ENCODE peak calls at places on chromosomes 3 and 15, in ten cellular contexts. W is retinal pigment epithelial cell; U is PC-3; O is fibroblast of lung; I is CD8-positive, alpha-beta T cell; J is mammary epithelial cell; G is progenitor cell of endocrine pancreas; L is H9; B is heart left ventricle; F is epithelial cell of esophagus. T is an unnamed sample.

GRCh38 chr3:58565621-58566397 is 11.4 kb downstream of the FAM107A start:
- DNase-seq in W (no peak), U (no peak), O (no peak), I (no peak), J (no peak), G (no peak), L (peak; percentile 82), B (no peak), F (no peak), T (no peak)

GRCh38 chr3:16759227-16759903 is 125.4 kb upstream of the PLCL2 start:
- DNase-seq in W (no peak), U (peak; percentile 73), O (no peak), I (no peak), J (peak; percentile 70), G (no peak), L (no peak), B (no peak), F (peak; percentile 83), T (no peak)

GRCh38 chr3:52973806-52974205 is 72.1 kb downstream of the SFMBT1 start:
- DNase-seq in W (no peak), U (no peak), O (peak; percentile 83), I (no peak), J (no peak), G (no peak), L (no peak), B (no peak), F (no peak), T (no peak)

GRCh38 chr15:75172168-75172841 is 29.4 kb upstream of the C15orf39 start:
- DNase-seq in W (no peak), U (peak; percentile 72), O (peak; percentile 13), I (no peak), J (no peak), G (no peak), L (no peak), B (no peak), F (no peak), T (no peak)

GRCh38 chr3:190811775-190812480 is 50.6 kb downstream of the GMNC start:
- DNase-seq in W (peak; percentile 20), U (peak; percentile 83), O (peak; percentile 44), I (no peak), J (peak; percentile 40), G (no peak), L (peak; percentile 56), B (no peak), F (peak; percentile 77), T (peak; percentile 57)

GRCh38 chr3:41200669-41201021 is 1.3 kb downstream of the CTNNB1 start:
- DNase-seq in W (no peak), U (peak; percentile 39), O (peak; percentile 80), I (no peak), J (peak; percentile 37), G (no peak), L (no peak), B (no peak), F (peak; percentile 43), T (peak; percentile 14)

GRCh38 chr15:41230650-41231533 is at the start of the genes CHP1 and EXD1:
- DNase-seq in W (peak; percentile 94), U (peak; percentile 97), O (peak; percentile 97), I (peak; percentile 90), J (peak; percentile 97), G (peak; percentile 84), L (peak; percentile 98), B (peak; percentile 99), F (peak; percentile 99), T (peak; percentile 93)

GRCh38 chr15:82314769-82315518 is 34.3 kb downstream of the GOLGA6L10 start:
- DNase-seq in W (no peak), U (no peak), O (no peak), I (no peak), J (no peak), G (no peak), L (no peak), B (peak; percentile 9), F (no peak), T (no peak)

GRCh38 chr3:67362686-67363085 is 291.7 kb downstream of the SUCLG2 start:
- DNase-seq in W (no peak), U (peak; percentile 55), O (peak; percentile 37), I (no peak), J (peak; percentile 25), G (no peak), L (peak; percentile 32), B (no peak), F (peak; percentile 79), T (no peak)

GRCh38 chr3:52203701-52204100 is 5.7 kb downstream of the ALAS1 start:
- DNase-seq in W (no peak), U (no peak), O (no peak), I (no peak), J (no peak), G (no peak), L (no peak), B (no peak), F (no peak), T (no peak)

GRCh38 chr15:71485094-71485693 is 325.2 kb upstream of the NR2E3 start:
- DNase-seq in W (no peak), U (peak; percentile 23), O (peak; percentile 13), I (no peak), J (no peak), G (no peak), L (no peak), B (no peak), F (no peak), T (no peak)

GRCh38 chr3:69122398-69122797 is at the start of gene LMOD3:
- DNase-seq in W (no peak), U (no peak), O (no peak), I (no peak), J (no peak), G (no peak), L (no peak), B (peak; percentile 40), F (no peak), T (no peak)

DNA sequence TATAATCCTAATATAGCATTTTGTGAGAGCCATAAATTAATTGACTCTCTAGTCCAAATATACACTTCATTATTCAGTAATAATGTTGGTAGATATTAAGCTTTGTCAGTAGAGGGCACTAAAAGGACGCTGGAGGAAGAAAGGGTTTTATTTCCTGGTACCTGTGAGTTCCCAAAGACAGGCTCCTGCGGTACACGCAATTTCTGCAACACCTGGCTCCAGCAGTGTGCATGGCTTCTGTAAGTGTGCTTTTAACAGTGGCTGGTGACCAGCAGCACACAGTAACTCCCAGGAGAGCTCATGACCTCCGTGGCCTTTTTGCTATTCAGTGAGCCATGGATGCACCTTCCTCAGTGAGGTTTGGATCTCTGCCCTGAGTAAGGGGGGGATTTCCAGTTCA is 338.3 kb upstream of the ZNF385D start:
- DNase-seq in W (peak; percentile 13), U (peak; percentile 80), O (peak; percentile 12), I (no peak), J (peak; percentile 32), G (no peak), L (peak; percentile 44), B (no peak), F (peak; percentile 59), T (peak; percentile 7)
- TF ChIP-seq CTCF in W (peak; percentile 59), U (peak; percentile 90), O (no peak), I (no peak), J (peak; percentile 63), G (peak; percentile 69), L (peak; percentile 73), B (no peak), F (peak; percentile 56), T (peak; percentile 26)

DNA sequence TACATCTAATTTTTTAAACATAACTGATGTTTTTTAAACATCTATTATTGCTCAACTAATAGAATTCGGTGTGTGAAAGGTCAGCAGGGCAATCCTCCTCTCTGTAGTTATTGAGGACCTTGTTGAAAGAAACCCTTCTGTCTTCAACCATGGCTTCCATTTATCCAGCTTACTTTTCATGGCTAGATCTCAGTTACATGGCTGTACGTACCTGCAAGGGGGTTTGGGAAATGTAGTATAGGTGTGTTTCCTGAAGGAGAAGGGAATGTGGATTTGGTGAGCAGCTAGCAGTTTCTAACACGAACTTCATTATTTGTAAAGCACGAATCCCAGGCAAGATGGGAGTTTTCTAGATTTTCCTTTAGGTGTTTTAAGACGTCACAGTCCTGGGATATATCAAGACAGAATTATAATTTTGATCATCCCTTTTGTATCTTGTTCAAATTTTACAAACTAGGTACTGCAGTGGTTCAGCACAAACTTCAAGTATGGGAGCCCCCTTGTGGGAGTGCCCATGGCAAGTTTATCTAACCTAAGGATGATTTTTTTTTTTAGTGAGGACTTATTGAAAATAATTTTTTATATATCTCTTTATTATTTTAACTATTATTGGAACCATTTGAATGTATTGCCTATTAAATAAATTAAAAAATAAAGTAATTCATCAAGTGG is 41.6 kb downstream of the FBXL2 start:
- DNase-seq in W (no peak), U (peak; percentile 26), O (no peak), I (no peak), J (no peak), G (no peak), L (no peak), B (no peak), F (no peak), T (no peak)
- TF ChIP-seq CTCF in W (peak; percentile 43), U (peak; percentile 37), O (no peak), I (no peak), J (peak; percentile 18), G (no peak), L (peak; percentile 64), B (no peak), F (no peak), T (peak; percentile 14)

GRCh38 chr15:31263751-31264533 is 62.7 kb upstream of the KLF13 start:
- DNase-seq in W (no peak), U (no peak), O (no peak), I (peak; percentile 61), J (peak; percentile 31), G (no peak), L (peak; percentile 24), B (peak; percentile 79), F (peak; percentile 79), T (no peak)
- TF ChIP-seq CTCF in W (no peak), U (no peak), O (no peak), I (no peak), J (no peak), G (no peak), L (no peak), B (no peak), F (no peak), T (no peak)

GRCh38 chr3:176769547-176770190 is 427.6 kb downstream of the TBL1XR1 start:
- DNase-seq in W (no peak), U (no peak), O (no peak), I (no peak), J (no peak), G (no peak), L (no peak), B (no peak), F (no peak), T (no peak)
- TF ChIP-seq CTCF in W (no peak), U (no peak), O (no peak), I (no peak), J (no peak), G (no peak), L (no peak), B (no peak), F (no peak), T (no peak)

GRCh38 chr3:126365351-126366274 is 8.4 kb upstream of the KLF15 start:
- DNase-seq in W (no peak), U (no peak), O (no peak), I (no peak), J (no peak), G (no peak), L (no peak), B (no peak), F (no peak), T (no peak)
- TF ChIP-seq CTCF in W (peak; percentile 18), U (no peak), O (no peak), I (no peak), J (peak; percentile 4), G (peak; percentile 15), L (peak; percentile 47), B (no peak), F (no peak), T (no peak)

GRCh38 chr15:64209680-64210334 is 47.0 kb upstream of the PPIB start:
- DNase-seq in W (no peak), U (peak; percentile 68), O (peak; percentile 42), I (no peak), J (peak; percentile 11), G (no peak), L (no peak), B (no peak), F (peak; percentile 36), T (no peak)
- TF ChIP-seq CTCF in W (peak; percentile 50), U (peak; percentile 67), O (peak; percentile 35), I (peak; percentile 59), J (peak; percentile 32), G (peak; percentile 61), L (peak; percentile 53), B (peak; percentile 32), F (peak; percentile 28), T (peak; percentile 50)

T was measured in endothelial cell.